ENCODE peak calls at places on chromosome 22, in nine cellular contexts. W is brain microvascular endothelial cell; P is body of pancreas; A is dorsolateral prefrontal cortex; Z is Calu3; C is CD4-positive, alpha-beta T cell; N is esophagus squamous epithelium; T is lung; R is AG04450. S is an unnamed sample.

GRCh38 chr22:22746963-22747933 is 102.8 kb downstream of the GGTLC2 start:
- DNase-seq in W (no peak), P (no peak), A (no peak), Z (no peak), C (no peak), N (no peak), T (no peak), R (no peak), S (no peak)

GRCh38 chr22:36386900-36387663 is 685 bp downstream of the MYH9 start:
- DNase-seq in W (no peak), P (peak; percentile 73), A (no peak), Z (peak; percentile 59), C (peak; percentile 32), N (no peak), T (peak; percentile 81), R (no peak), S (no peak)

GRCh38 chr22:37187552-37187890 is 526 bp downstream of the C1QTNF6 start:
- DNase-seq in W (no peak), P (no peak), A (no peak), Z (no peak), C (no peak), N (no peak), T (no peak), R (no peak), S (no peak)

GRCh38 chr22:23779731-23780130 is 7.0 kb upstream of the SMARCB1 start:
- DNase-seq in W (no peak), P (no peak), A (no peak), Z (no peak), C (no peak), N (no peak), T (no peak), R (no peak), S (no peak)

GRCh38 chr22:36860017-36860416 is 789 bp upstream of the NCF4 start:
- DNase-seq in W (no peak), P (no peak), A (no peak), Z (no peak), C (no peak), N (no peak), T (no peak), R (no peak), S (no peak)

GRCh38 chr22:44192098-44192810 is 11.5 kb downstream of the PARVG start:
- DNase-seq in W (peak; percentile 2), P (no peak), A (no peak), Z (peak; percentile 49), C (no peak), N (no peak), T (no peak), R (no peak), S (no peak)

GRCh38 chr22:49670610-49671330 is 156.9 kb downstream of the BRD1 start:
- DNase-seq in W (no peak), P (peak; percentile 9), A (no peak), Z (no peak), C (no peak), N (no peak), T (no peak), R (no peak), S (no peak)

GRCh38 chr22:36465232-36466021 is 16.0 kb downstream of the TXN2 start:
- DNase-seq in W (peak; percentile 88), P (peak; percentile 97), A (no peak), Z (peak; percentile 94), C (no peak), N (no peak), T (peak; percentile 78), R (peak; percentile 83), S (no peak)

GRCh38 chr22:37197451-37198289 is 9.6 kb upstream of the C1QTNF6 start:
- DNase-seq in W (no peak), P (peak; percentile 58), A (no peak), Z (peak; percentile 86), C (no peak), N (no peak), T (peak; percentile 80), R (no peak), S (no peak)

GRCh38 chr22:49101873-49102272 is 725.8 kb downstream of the BRD1 start:
- DNase-seq in W (no peak), P (no peak), A (no peak), Z (no peak), C (no peak), N (no peak), T (no peak), R (no peak), S (no peak)

GRCh38 chr22:48890693-48891554 is 936.7 kb downstream of the BRD1 start:
- DNase-seq in W (no peak), P (no peak), A (peak; percentile 8), Z (no peak), C (no peak), N (no peak), T (no peak), R (no peak), S (no peak)

GRCh38 chr22:38890377-38890776 is 18.4 kb upstream of the CBX6 start:
- DNase-seq in W (no peak), P (no peak), A (no peak), Z (no peak), C (no peak), N (no peak), T (no peak), R (no peak), S (no peak)

GRCh38 chr22:49203863-49204598 is 623.6 kb downstream of the BRD1 start:
- DNase-seq in W (no peak), P (peak; percentile 4), A (peak; percentile 11), Z (no peak), C (no peak), N (no peak), T (no peak), R (no peak), S (no peak)

GRCh38 chr22:44455151-44455962 is 42.7 kb downstream of the RTL6 start:
- DNase-seq in W (no peak), P (peak; percentile 10), A (no peak), Z (no peak), C (peak; percentile 62), N (no peak), T (no peak), R (no peak), S (no peak)

GRCh38 chr22:19868773-19869471 is 14.2 kb upstream of the GNB1L start:
- DNase-seq in W (no peak), P (peak; percentile 15), A (peak; percentile 63), Z (no peak), C (no peak), N (no peak), T (no peak), R (no peak), S (no peak)

GRCh38 chr22:29633514-29634312 is 30.3 kb downstream of the NF2 start:
- DNase-seq in W (no peak), P (no peak), A (no peak), Z (no peak), C (no peak), N (no peak), T (no peak), R (no peak), S (no peak)

GRCh38 chr22:44391026-44391425 is 78.3 kb upstream of the SHISAL1 start:
- DNase-seq in W (no peak), P (no peak), A (no peak), Z (no peak), C (no peak), N (no peak), T (no peak), R (no peak), S (no peak)

DNA sequence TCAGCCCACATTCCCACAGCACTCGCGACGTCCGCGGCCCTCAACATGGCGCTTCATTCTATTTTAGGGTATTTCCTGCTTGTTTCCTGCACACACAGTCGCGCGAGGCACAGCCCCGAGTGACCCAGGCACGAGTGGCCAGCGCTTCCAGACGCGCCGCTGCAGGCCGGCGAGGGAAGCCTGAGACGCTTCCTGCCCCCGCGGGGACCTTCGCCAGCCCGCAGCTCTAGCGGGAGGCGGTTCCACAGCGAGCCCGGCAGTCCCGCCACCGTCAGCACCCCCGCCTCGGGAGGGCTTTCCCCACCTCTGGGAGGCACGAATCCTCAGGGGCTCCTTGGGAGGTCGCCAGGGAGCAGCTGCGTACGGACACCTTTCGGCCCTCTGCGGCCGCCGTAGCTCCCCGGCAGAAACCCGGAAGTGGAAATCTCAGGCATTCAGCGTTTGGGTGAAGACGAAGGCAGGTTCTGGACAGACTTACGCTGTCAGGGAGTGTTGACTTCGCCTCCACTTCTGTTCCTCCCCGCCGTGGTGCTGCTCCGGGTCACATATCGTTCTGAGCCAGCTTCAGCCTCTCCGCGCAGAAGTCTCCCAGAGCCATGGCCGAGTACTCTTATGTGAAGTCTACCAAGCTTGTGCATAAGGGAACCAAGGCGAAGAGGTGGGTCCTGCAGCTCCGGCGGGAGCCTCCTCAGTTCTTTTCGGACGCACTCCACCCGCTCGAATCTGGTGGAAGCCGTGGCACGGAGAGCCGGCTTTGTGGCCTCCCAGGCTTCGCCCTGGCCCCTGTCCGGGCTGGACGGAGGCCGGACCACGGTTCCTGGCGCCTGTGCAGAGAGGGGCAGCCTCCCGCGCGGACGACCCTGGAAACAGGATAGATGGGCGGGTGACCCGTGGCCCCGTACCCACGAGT is 2925.9 kb upstream of the OR11H1 start:
- DNase-seq in W (no peak), P (no peak), A (no peak), Z (no peak), C (no peak), N (no peak), T (no peak), R (no peak), S (no peak)
- TF ChIP-seq CTCF in W (no peak), P (no peak), A (no peak), Z (no peak), C (no peak), N (no peak), T (no peak), R (no peak), S (no peak)

DNA sequence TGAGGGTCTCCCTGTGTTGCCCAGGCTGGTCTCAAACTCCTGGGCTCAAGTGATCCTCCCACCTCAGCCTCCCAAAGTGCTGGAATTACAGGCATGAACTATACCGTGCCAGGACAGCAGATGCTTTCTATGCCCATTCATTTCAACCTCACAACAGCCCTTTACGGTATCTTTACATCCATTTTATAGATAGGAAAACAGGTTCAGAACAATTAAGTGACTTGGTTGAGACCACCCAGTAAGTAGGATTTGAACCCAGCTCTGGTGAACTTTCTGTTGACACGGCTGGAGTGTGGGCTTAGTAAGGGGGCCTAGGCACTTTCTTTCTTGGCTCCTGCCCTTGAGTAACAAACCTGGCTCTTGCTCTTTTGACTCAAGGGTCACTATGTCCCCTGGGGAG is 25.7 kb downstream of the TEF start:
- DNase-seq in W (no peak), P (no peak), A (no peak), Z (no peak), C (no peak), N (no peak), T (no peak), R (no peak), S (no peak)
- TF ChIP-seq CTCF in W (no peak), P (no peak), A (no peak), Z (no peak), C (no peak), N (no peak), T (no peak), R (no peak), S (no peak)

GRCh38 chr22:33400061-33400840 is 342.1 kb upstream of the SYN3 start:
- DNase-seq in W (no peak), P (no peak), A (no peak), Z (no peak), C (no peak), N (no peak), T (no peak), R (no peak), S (no peak)
- TF ChIP-seq CTCF in W (no peak), P (no peak), A (no peak), Z (no peak), C (no peak), N (no peak), T (no peak), R (no peak), S (no peak)

DNA sequence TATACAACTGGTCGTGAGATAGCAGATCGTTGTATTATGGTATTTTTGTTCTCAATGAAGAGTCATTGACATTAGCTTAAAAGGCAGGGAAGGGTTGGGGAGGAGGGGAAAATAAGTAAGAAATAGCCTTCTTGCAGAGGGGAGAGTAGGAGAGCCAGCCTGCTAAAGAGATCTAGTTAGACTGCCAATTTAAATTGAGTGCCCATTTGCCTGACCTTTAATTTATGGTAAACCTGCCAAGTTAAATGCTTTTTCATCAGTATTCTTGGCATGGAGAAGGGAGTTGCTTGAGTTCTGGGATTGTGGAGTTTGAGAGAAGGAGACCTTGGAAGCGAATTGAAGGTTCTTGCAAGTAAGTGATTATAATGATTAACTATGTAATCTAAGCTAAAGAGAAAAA is 89.0 kb downstream of the FAM83F start:
- DNase-seq in W (no peak), P (no peak), A (no peak), Z (no peak), C (no peak), N (no peak), T (no peak), R (no peak), S (no peak)
- TF ChIP-seq CTCF in W (no peak), P (no peak), A (no peak), Z (no peak), C (no peak), N (no peak), T (no peak), R (no peak), S (no peak)

S was measured in progenitor cell of endocrine pancreas.